ENCODE peak calls at places on chromosomes 5 and 9, in seven cellular contexts. One of them, this sample, is unnamed.

GRCh38 chr5:113057437-113058052 is 80.9 kb downstream of the DCP2 start:
- DNase-seq in midbrain: no peak
- DNase-seq in hepatocyte: no peak
- DNase-seq in RPMI7951: no peak
- DNase-seq in Calu3: no peak
- DNase-seq in cardiac fibroblast: no peak
- DNase-seq in HTR-8/SVneo: no peak
- DNase-seq in this sample: no peak

GRCh38 chr5:95803271-95804148 is 19.0 kb downstream of the GLRX start:
- DNase-seq in midbrain: no peak
- DNase-seq in hepatocyte: peak; percentile 60
- DNase-seq in RPMI7951: no peak
- DNase-seq in Calu3: peak; percentile 32
- DNase-seq in cardiac fibroblast: no peak
- DNase-seq in HTR-8/SVneo: no peak
- DNase-seq in this sample: peak; percentile 47

GRCh38 chr9:124769451-124770358 is 1.4 kb downstream of the NR6A1 start:
- DNase-seq in midbrain: no peak
- DNase-seq in hepatocyte: peak; percentile 55
- DNase-seq in RPMI7951: no peak
- DNase-seq in Calu3: peak; percentile 46
- DNase-seq in cardiac fibroblast: no peak
- DNase-seq in HTR-8/SVneo: no peak
- DNase-seq in this sample: no peak

GRCh38 chr5:76404694-76405306 is 1.7 kb downstream of the IQGAP2 start:
- DNase-seq in midbrain: no peak
- DNase-seq in hepatocyte: no peak
- DNase-seq in RPMI7951: no peak
- DNase-seq in Calu3: no peak
- DNase-seq in cardiac fibroblast: no peak
- DNase-seq in HTR-8/SVneo: no peak
- DNase-seq in this sample: no peak

GRCh38 chr9:111744363-111744762 is 50.4 kb downstream of the SHOC1 start:
- DNase-seq in midbrain: no peak
- DNase-seq in hepatocyte: no peak
- DNase-seq in RPMI7951: no peak
- DNase-seq in Calu3: no peak
- DNase-seq in cardiac fibroblast: no peak
- DNase-seq in HTR-8/SVneo: no peak
- DNase-seq in this sample: no peak

GRCh38 chr9:107314763-107315162 is 31.7 kb downstream of the RAD23B start:
- DNase-seq in midbrain: no peak
- DNase-seq in hepatocyte: no peak
- DNase-seq in RPMI7951: no peak
- DNase-seq in Calu3: no peak
- DNase-seq in cardiac fibroblast: no peak
- DNase-seq in HTR-8/SVneo: no peak
- DNase-seq in this sample: no peak

GRCh38 chr5:168654225-168654624 is 75.1 kb upstream of the PANK3 start:
- DNase-seq in midbrain: no peak
- DNase-seq in hepatocyte: peak; percentile 73
- DNase-seq in RPMI7951: peak; percentile 56
- DNase-seq in Calu3: no peak
- DNase-seq in cardiac fibroblast: peak; percentile 85
- DNase-seq in HTR-8/SVneo: no peak
- DNase-seq in this sample: peak; percentile 19

GRCh38 chr5:33491941-33492340 is 51.2 kb downstream of the TARS1 start:
- DNase-seq in midbrain: no peak
- DNase-seq in hepatocyte: no peak
- DNase-seq in RPMI7951: no peak
- DNase-seq in Calu3: no peak
- DNase-seq in cardiac fibroblast: no peak
- DNase-seq in HTR-8/SVneo: no peak
- DNase-seq in this sample: no peak

GRCh38 chr5:57850109-57850508 is 367.5 kb upstream of the ACTBL2 start:
- DNase-seq in midbrain: no peak
- DNase-seq in hepatocyte: no peak
- DNase-seq in RPMI7951: no peak
- DNase-seq in Calu3: no peak
- DNase-seq in cardiac fibroblast: no peak
- DNase-seq in HTR-8/SVneo: no peak
- DNase-seq in this sample: no peak

GRCh38 chr9:121189660-121190059 is 12.0 kb downstream of the RAB14 start:
- DNase-seq in midbrain: no peak
- DNase-seq in hepatocyte: no peak
- DNase-seq in RPMI7951: no peak
- DNase-seq in Calu3: no peak
- DNase-seq in cardiac fibroblast: no peak
- DNase-seq in HTR-8/SVneo: no peak
- DNase-seq in this sample: no peak

This sample was measured in mucosa of gallbladder.